ENCODE peak calls at places on chromosomes 16 and 17, in nine cellular contexts. A is A549, H is transverse colon, Q is PC-3, W is breast epithelium, U is lung, S is uterus, E is endothelial cell of umbilical vein, B is left ventricle myocardium inferior. G is an unnamed sample.

GRCh38 chr16:79528281-79528680 is 72.3 kb downstream of the MAF start:
- DNase-seq in Q (no peak), W (no peak), H (no peak), E (no peak), U (no peak), A (no peak), S (no peak), B (no peak), G (no peak)

GRCh38 chr16:69017036-69017783 is 88.2 kb upstream of the HAS3 start:
- DNase-seq in Q (peak; percentile 87), E (peak; percentile 92), H (no peak), B (no peak), W (no peak), S (no peak), U (no peak), A (peak; percentile 69), G (no peak)

GRCh38 chr16:4402439-4403132 is 13.8 kb downstream of the CORO7 start:
- DNase-seq in U (peak; percentile 82), H (peak; percentile 85), A (peak; percentile 72), S (peak; percentile 87), Q (peak; percentile 65), B (peak; percentile 84), W (peak; percentile 91), E (peak; percentile 59), G (peak; percentile 54)

GRCh38 chr16:27729516-27730304 is 179.8 kb downstream of the KATNIP start:
- DNase-seq in E (peak; percentile 33), S (no peak), H (no peak), Q (no peak), U (peak; percentile 32), W (no peak), A (no peak), B (no peak), G (no peak)

GRCh38 chr16:66120656-66121055 is 245.8 kb upstream of the CDH5 start:
- DNase-seq in B (no peak), A (no peak), Q (no peak), E (no peak), W (no peak), U (no peak), S (no peak), H (no peak), G (no peak)

GRCh38 chr16:15874745-15875314 is 13.6 kb downstream of the CEP20 start:
- DNase-seq in H (peak; percentile 53), A (peak; percentile 87), B (peak; percentile 36), W (no peak), S (peak; percentile 37), U (peak; percentile 39), Q (peak; percentile 62), E (peak; percentile 84), G (no peak)

GRCh38 chr17:80895366-80895765 is 96.3 kb upstream of the CHMP6 start:
- DNase-seq in H (no peak), U (no peak), A (no peak), B (no peak), S (no peak), Q (no peak), W (no peak), E (no peak), G (peak; percentile 69)

GRCh38 chr16:24721830-24722238 is 7.6 kb upstream of the TNRC6A start:
- DNase-seq in S (no peak), Q (peak; percentile 58), W (no peak), U (no peak), A (no peak), B (no peak), H (no peak), E (no peak), G (peak; percentile 29)

GRCh38 chr17:61149862-61150362 is 249.7 kb upstream of the TBX2 start:
- DNase-seq in A (peak; percentile 9), H (no peak), S (no peak), U (no peak), B (no peak), Q (no peak), W (no peak), E (no peak), G (no peak)

GRCh38 chr16:2828521-2828840 is 1.6 kb upstream of the ZG16B start:
- DNase-seq in E (no peak), B (no peak), Q (no peak), W (no peak), U (no peak), S (no peak), A (no peak), H (no peak), G (no peak)

GRCh38 chr17:78394209-78394608 is 15.8 kb downstream of the PGS1 start:
- DNase-seq in H (no peak), U (no peak), W (no peak), Q (no peak), E (no peak), B (no peak), A (no peak), S (no peak), G (no peak)

GRCh38 chr17:77580956-77581355 is 377.5 kb upstream of the TNRC6C start:
- DNase-seq in W (no peak), A (no peak), U (no peak), B (no peak), H (no peak), S (no peak), Q (no peak), E (no peak), G (no peak)

GRCh38 chr17:21295036-21295952 is 10.8 kb downstream of the MAP2K3 start:
- DNase-seq in S (no peak), Q (no peak), H (peak; percentile 55), B (peak; percentile 80), W (peak; percentile 72), U (no peak), E (peak; percentile 3), A (peak; percentile 55), G (no peak)

DNA sequence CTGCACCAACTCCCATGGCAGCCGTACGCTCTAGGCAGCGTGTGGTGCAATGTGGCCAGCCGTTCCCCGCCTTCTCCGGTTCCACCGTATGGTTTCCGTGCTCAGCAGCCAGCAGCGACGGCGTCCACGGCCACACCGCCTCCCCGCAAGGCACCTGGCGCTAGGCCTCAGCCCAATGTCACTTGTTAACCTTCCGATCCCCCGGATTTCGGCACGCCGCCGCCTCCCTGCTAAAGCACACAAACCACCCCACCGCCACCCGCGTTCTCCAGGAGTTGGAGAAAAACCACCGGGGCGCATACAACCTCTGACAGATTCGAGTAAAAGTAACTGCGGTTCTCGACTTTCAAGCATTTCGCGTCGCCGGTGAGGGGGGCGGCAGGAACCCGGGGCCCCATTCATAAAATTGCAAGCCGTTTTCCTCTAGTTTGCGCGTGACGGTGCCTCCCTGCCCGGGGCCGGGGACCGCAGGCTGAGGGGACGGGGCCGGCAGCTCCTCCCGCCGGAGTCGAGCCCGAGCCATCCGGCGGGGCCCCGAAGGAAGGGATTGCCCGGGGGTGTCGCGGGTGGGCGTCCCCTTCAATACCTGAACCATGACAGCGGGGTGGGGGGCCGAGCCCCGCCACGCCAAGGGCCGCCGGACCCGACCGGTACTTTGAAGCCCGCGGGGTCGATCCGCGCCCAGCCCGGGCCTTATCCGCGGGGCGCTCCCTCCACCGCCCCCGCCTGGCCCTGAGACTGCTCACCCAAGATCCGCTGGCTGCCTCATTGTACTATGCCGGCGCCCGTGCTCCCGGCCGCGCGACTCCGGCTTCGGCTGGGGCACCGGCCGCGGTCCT is at the start of gene TEX2:
- DNase-seq in H (peak; percentile 66), E (peak; percentile 42), Q (peak; percentile 41), B (peak; percentile 60), S (peak; percentile 36), W (peak; percentile 63), U (peak; percentile 66), A (no peak), G (peak; percentile 67)
- H3K27ac ChIP-seq in H (peak within 1 kb of the TSS; percentile 97), E (peak within 1 kb of the TSS; percentile 40), Q (peak within 1 kb of the TSS; percentile 1), B (peak within 1 kb of the TSS; percentile 96), S (peak within 1 kb of the TSS; percentile 86), W (peak within 1 kb of the TSS; percentile 89), U (peak within 1 kb of the TSS; percentile 96), A (peak within 1 kb of the TSS; percentile 83), G (peak within 1 kb of the TSS; percentile 79)

GRCh38 chr17:19262650-19263620 is 25.8 kb downstream of the EPN2 start:
- DNase-seq in S (no peak), H (no peak), A (no peak), W (no peak), Q (no peak), B (no peak), E (peak; percentile 75), U (peak; percentile 50), G (no peak)
- H3K27ac ChIP-seq in S (peak overlapping the region; percentile 88), H (peak overlapping the region; percentile 77), A (no peak overlapping the region), W (peak overlapping the region; percentile 30), Q (no peak overlapping the region), B (peak overlapping the region; percentile 69), E (peak overlapping the region; percentile 80), U (peak overlapping the region; percentile 94), G (no peak overlapping the region)

DNA sequence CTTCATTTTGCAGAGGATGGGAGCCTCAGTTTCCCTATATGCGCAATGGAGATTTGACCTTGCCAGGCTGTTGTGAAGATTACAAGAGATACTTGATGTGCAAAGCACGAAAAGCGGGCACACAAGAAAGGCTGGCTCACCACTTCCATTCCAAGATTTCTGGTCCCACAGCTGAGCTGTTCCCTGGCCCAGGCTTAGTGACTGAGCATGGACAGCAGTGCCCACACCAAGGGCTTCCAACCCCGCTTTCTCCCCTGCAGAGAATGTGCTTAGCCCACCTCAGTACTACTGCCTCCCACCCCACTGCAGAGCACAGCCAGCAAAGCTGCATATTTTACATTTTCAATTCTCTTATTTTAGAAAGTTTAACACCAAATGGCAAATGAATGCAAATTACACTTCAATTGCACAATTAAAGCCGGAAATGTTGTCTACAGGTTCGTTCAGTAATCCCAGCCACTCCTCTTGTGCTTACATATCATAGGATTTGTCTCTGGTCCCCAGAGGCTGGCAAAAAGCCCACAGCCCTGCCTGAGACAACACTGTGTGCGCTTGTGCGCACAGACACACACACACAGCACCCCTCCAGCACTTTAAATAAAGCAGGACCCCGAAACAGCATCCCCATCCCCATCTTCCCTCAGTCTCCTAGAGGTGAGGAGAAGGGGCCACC is 51.8 kb downstream of the VAC14 start:
- DNase-seq in Q (no peak), A (no peak), U (no peak), S (no peak), B (no peak), H (peak; percentile 76), E (no peak), W (no peak), G (no peak)
- H3K27ac ChIP-seq in Q (no peak overlapping the region), A (peak overlapping the region; percentile 51), U (peak overlapping the region; percentile 93), S (peak overlapping the region; percentile 86), B (peak overlapping the region; percentile 78), H (peak overlapping the region; percentile 87), E (no peak overlapping the region), W (peak overlapping the region; percentile 82), G (no peak overlapping the region)

GRCh38 chr16:30964540-30965226 is 7.1 kb downstream of the SETD1A start:
- DNase-seq in A (no peak), Q (no peak), W (no peak), S (no peak), U (no peak), E (no peak), B (no peak), H (no peak), G (no peak)
- H3K27ac ChIP-seq in A (no peak overlapping the region), Q (no peak overlapping the region), W (no peak overlapping the region), S (no peak overlapping the region), U (no peak overlapping the region), E (no peak overlapping the region), B (no peak overlapping the region), H (no peak overlapping the region), G (no peak overlapping the region)

DNA sequence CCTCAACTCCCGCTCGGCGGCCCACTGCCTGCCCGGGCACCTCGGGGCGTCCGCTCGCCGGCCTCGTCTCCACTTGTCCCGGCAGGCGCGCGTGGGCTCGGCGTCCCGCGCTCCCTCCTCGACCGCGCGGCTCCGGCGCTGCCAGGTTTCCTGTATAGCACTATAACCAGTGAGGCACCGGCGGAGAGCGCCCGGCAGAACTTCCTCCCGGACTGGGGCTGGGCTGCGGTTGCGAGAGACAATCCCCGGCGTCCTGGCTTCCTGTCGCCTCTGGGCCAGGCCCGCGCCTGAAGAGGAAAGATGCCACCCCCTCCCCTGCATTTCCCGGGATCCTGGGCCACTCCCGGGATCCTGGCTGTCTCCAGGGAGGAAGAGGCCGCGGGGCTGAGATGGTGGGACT is 119.3 kb upstream of the SMURF2 start:
- DNase-seq in B (peak; percentile 69), W (peak; percentile 73), A (no peak), S (peak; percentile 29), Q (no peak), U (peak; percentile 79), E (peak; percentile 51), H (peak; percentile 75), G (peak; percentile 18)
- H3K27ac ChIP-seq in B (peak overlapping the region; percentile 87), W (peak overlapping the region; percentile 89), A (peak overlapping the region; percentile 49), S (peak overlapping the region; percentile 34), Q (no peak overlapping the region), U (peak overlapping the region; percentile 93), E (peak overlapping the region; percentile 95), H (peak overlapping the region; percentile 78), G (no peak overlapping the region)